ENCODE peak calls at places on chromosomes 12 and 14, in seven cellular contexts. U, X, J, Y, N, L and W are unnamed samples. For H3K27me3, the result is how much of the 10 kb centered on the place peaks cover.

GRCh38 chr14:87687338-87687876 is 305.6 kb downstream of the GALC start:
- DNase-seq in U (no peak), Y (no peak), X (no peak), L (no peak), J (no peak), N (no peak), W (no peak)

GRCh38 chr14:90281261-90281660 is 24.9 kb downstream of the PSMC1 start:
- DNase-seq in U (no peak), L (no peak), X (no peak), J (no peak), N (no peak), Y (no peak), W (peak)

GRCh38 chr12:94649349-94650142 is 811 bp downstream of the TMCC3 start:
- DNase-seq in X (peak), L (peak), Y (peak), U (peak), N (no peak), J (peak), W (peak)

GRCh38 chr14:85466678-85467077 is 63.3 kb upstream of the FLRT2 start:
- DNase-seq in N (no peak), X (no peak), Y (no peak), L (no peak), U (no peak), J (no peak), W (no peak)

GRCh38 chr14:79516009-79516408 is 695.3 kb downstream of the DIO2 start:
- DNase-seq in L (no peak), J (no peak), U (no peak), N (no peak), X (no peak), Y (no peak), W (no peak)

GRCh38 chr12:21989819-21990412 is 48.7 kb upstream of the ABCC9 start:
- DNase-seq in N (no peak), Y (no peak), X (no peak), J (no peak), U (no peak), L (no peak), W (peak)

GRCh38 chr14:75711134-75711795 is 50.2 kb downstream of the TTLL5 start:
- DNase-seq in N (no peak), Y (peak), X (no peak), J (no peak), L (peak), U (peak), W (peak)

GRCh38 chr14:103997391-103997790 is 55.1 kb upstream of the RD3L start:
- DNase-seq in X (no peak), L (no peak), N (no peak), J (no peak), U (no peak), Y (no peak), W (no peak)

GRCh38 chr12:41052441-41052840 is 135.7 kb upstream of the PDZRN4 start:
- DNase-seq in U (no peak), L (no peak), Y (no peak), N (no peak), X (no peak), J (no peak), W (no peak)

GRCh38 chr14:30227871-30228270 is 300.2 kb upstream of the PRKD1 start:
- DNase-seq in J (no peak), U (no peak), N (no peak), L (no peak), Y (no peak), X (peak), W (peak)

GRCh38 chr14:30958555-30959407 is 66.7 kb upstream of the AP4S1 start:
- DNase-seq in L (no peak), J (no peak), U (no peak), Y (no peak), X (no peak), N (no peak), W (no peak)

GRCh38 chr12:102691773-102692555 is 211.6 kb upstream of the IGF1 start:
- DNase-seq in Y (no peak), U (no peak), X (no peak), L (no peak), N (no peak), J (no peak), W (no peak)

GRCh38 chr12:97616936-97617335 is 154.3 kb downstream of the RMST start:
- DNase-seq in N (no peak), Y (no peak), U (no peak), J (no peak), L (no peak), X (no peak), W (no peak)

GRCh38 chr12:64169999-64170398 is 52.1 kb downstream of the KICS2 start:
- DNase-seq in U (no peak), Y (no peak), X (no peak), L (no peak), J (no peak), N (no peak), W (peak)

GRCh38 chr14:35333797-35334743 is 41.9 kb downstream of the PSMA6 start:
- DNase-seq in X (no peak), N (no peak), L (peak), J (peak), U (no peak), Y (no peak), W (no peak)

GRCh38 chr12:85951823-85952222 is 77.7 kb downstream of the NTS start:
- DNase-seq in Y (no peak), J (no peak), X (no peak), L (no peak), N (no peak), U (no peak), W (peak)

GRCh38 chr12:98894412-98895085 is 249.5 kb downstream of the APAF1 start:
- DNase-seq in L (peak), N (no peak), Y (no peak), X (no peak), U (no peak), J (no peak), W (peak)

GRCh38 chr14:99036594-99037293 is 235.3 kb downstream of the BCL11B start:
- DNase-seq in N (no peak), L (no peak), U (no peak), Y (no peak), J (no peak), X (peak), W (no peak)

GRCh38 chr14:34322940-34323418 is 139.1 kb downstream of the SPTSSA start:
- DNase-seq in Y (peak), N (peak), J (peak), X (peak), L (peak), U (peak), W (no peak)

GRCh38 chr14:93184391-93185332 is at the start of the genes LYSET and MOAP1:
- DNase-seq in X (peak), J (peak), L (peak), U (peak), Y (peak), N (peak), W (peak)

GRCh38 chr14:74038015-74038859 is 19.1 kb downstream of the BBOF1 start:
- DNase-seq in N (no peak), Y (no peak), U (peak), X (no peak), L (peak), J (peak), W (no peak)

GRCh38 chr14:26966942-26967341 is 369.1 kb upstream of the NOVA1 start:
- DNase-seq in N (no peak), U (no peak), Y (no peak), J (no peak), X (no peak), L (peak), W (peak)

GRCh38 chr14:102234331-102235264 is 70.4 kb downstream of the MOK start:
- DNase-seq in N (no peak), L (no peak), U (no peak), X (no peak), Y (no peak), J (no peak), W (no peak)

GRCh38 chr12:510071-510825 is 50.5 kb downstream of the B4GALNT3 start:
- DNase-seq in N (no peak), L (peak), U (peak), J (no peak), X (no peak), Y (no peak), W (no peak)

GRCh38 chr12:124277394-124278222 is 17.3 kb upstream of the RFLNA start:
- DNase-seq in J (no peak), Y (no peak), X (no peak), U (no peak), N (no peak), L (peak), W (no peak)

GRCh38 chr12:106709068-106709511 is 65.4 kb upstream of the RIC8B start:
- DNase-seq in L (no peak), U (no peak), J (no peak), N (no peak), Y (no peak), X (no peak), W (no peak)

GRCh38 chr12:51907864-51908425 is 641 bp downstream of the ACVRL1 start:
- DNase-seq in Y (peak), J (no peak), U (no peak), X (no peak), L (no peak), N (no peak), W (no peak)
- H3K27me3 ChIP-seq in Y (under half), J (under half), U (under half), X (under half), L (under half), N (under half), W (half or more)

GRCh38 chr14:100898935-100899840 is 4.3 kb downstream of the RTL1 start:
- DNase-seq in J (no peak), U (no peak), X (no peak), L (peak), N (no peak), Y (no peak), W (no peak)

GRCh38 chr14:100899841-100900771 is 3.4 kb downstream of the RTL1 start:
- DNase-seq in N (no peak), X (no peak), Y (no peak), J (no peak), U (no peak), L (peak), W (no peak)

GRCh38 chr14:100902295-100902694 is 1.2 kb downstream of the RTL1 start:
- DNase-seq in X (no peak), N (no peak), L (peak), Y (no peak), J (no peak), U (no peak), W (no peak)

GRCh38 chr14:100901391-100902183 is 1.9 kb downstream of the RTL1 start:
- DNase-seq in J (no peak), N (no peak), X (no peak), L (no peak), Y (no peak), U (no peak), W (no peak)

DNA sequence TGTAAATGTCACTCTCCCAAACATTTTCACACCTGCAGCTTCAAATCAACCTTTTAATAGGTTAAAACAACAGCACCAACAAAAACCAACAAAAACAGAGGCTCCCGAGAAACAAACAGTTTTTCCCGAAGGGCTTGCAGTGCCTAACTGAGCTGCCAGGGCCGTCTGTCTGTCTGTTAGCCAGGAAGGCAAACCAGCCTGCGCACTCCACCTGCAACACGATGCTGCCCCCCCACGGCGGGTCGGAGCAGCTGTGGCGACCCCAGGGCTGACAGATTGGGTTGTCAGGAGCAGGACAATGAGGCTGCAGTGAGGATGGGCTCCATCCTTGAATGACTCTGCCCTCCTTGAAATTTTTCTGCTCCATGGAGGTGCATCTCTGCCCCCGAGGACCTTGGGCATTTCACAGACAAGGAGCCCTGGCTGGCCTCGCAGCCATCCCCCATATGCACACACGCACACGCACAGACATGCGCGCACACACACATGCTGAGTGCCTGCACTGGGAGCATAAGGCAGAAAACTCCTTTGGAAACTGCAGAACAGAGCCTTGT is 2.6 kb downstream of the RTL1 start:
- DNase-seq in L (peak), N (no peak), U (peak), Y (no peak), X (peak), J (no peak), W (no peak)
- H3K27me3 ChIP-seq in L (under half), N (under half), U (under half), Y (half or more), X (under half), J (under half), W (under half)

DNA sequence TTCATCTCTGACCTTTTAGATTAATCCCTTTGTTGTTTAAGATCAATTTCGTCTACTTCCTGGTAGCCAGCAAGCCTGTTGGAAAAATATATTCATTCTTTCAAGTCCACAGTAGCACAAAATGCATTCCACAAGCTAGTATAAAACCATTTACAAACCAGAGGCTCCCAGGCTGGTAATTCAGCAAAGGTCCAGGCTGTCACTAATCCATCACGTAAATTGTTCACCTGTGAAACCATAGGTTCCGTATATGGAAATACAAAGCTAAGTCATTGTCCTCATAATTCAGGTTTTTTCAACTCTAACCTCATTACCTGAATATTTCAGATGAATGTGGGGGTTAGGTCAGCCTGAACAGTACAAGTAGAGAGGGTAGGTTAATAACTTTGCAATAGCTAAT is 232.6 kb downstream of the SEC23A start:
- DNase-seq in L (no peak), J (no peak), Y (no peak), U (no peak), N (no peak), X (no peak), W (no peak)
- H3K27me3 ChIP-seq in L (under half), J (under half), Y (under half), U (under half), N (under half), X (under half), W (under half)

GRCh38 chr12:52612431-52613290 is 5.7 kb downstream of the KRT73 start:
- DNase-seq in X (no peak), J (no peak), L (no peak), N (no peak), Y (no peak), U (no peak), W (no peak)

GRCh38 chr12:52615208-52615868 is 3.0 kb downstream of the KRT73 start:
- DNase-seq in L (no peak), X (no peak), Y (no peak), N (no peak), J (no peak), U (no peak), W (no peak)

GRCh38 chr12:52615912-52616311 is 2.4 kb downstream of the KRT73 start:
- DNase-seq in X (no peak), U (no peak), J (no peak), L (no peak), N (no peak), Y (no peak), W (no peak)

GRCh38 chr12:52614381-52615207 is 3.8 kb downstream of the KRT73 start:
- DNase-seq in X (no peak), N (no peak), Y (no peak), U (no peak), L (no peak), J (no peak), W (peak)

DNA sequence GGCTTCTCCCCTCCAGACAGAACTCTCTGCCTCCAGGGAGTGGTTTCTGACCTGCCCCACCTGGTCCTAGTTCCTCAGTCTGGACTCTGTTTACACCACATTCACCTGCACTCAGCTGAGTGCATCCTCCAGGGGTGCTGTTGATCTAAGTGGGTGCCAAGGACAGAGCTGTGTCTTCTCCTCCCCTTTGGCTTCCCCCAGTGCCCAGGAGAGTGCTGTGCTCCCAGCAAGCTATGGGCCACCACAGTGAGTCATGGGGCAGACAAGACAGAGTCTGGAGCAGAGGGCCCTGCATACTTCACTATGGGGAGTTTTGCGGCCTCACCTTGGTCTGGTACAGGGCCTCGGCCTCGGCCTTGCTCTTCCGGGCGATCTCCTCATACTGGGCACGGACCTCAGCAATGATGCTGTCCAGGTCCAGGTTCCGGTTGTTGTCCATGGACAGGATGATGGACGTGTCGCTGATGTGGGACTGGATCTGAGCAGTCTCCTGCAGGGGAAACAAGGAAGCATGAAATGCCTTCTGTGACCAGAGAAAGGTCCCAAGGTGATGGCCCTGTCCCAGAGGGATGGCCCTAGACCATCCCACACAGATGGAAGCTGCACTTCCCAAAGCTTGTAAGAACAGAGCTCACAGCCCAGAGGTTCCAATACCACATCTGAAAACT is 4.9 kb downstream of the KRT73 start:
- DNase-seq in U (no peak), L (no peak), J (no peak), Y (no peak), X (no peak), N (no peak), W (no peak)
- H3K27me3 ChIP-seq in U (under half), L (under half), J (under half), Y (under half), X (under half), N (under half), W (half or more)